ENCODE peak calls at places on chromosomes 6 and 20, in nine cellular contexts. A, E, H, W, D, Q, K, Z and R are unnamed samples.

GRCh38 chr6:14875678-14876063 is 370.2 kb upstream of the JARID2 start:
- DNase-seq in A (no peak), E (no peak), H (no peak), W (no peak), D (no peak), Q (no peak), K (no peak), Z (no peak), R (no peak)

GRCh38 chr6:166760288-166760687 is 133.2 kb upstream of the RPS6KA2 start:
- DNase-seq in A (peak; percentile 47), E (no peak), H (no peak), W (peak; percentile 35), D (no peak), Q (no peak), K (no peak), Z (no peak), R (no peak)

GRCh38 chr6:21596379-21597242 is 3.1 kb downstream of the SOX4 start:
- DNase-seq in A (no peak), E (peak; percentile 60), H (peak; percentile 96), W (no peak), D (peak; percentile 18), Q (peak; percentile 57), K (peak; percentile 52), Z (peak; percentile 82), R (peak; percentile 63)

GRCh38 chr6:6943411-6943810 is 164.3 kb upstream of the RREB1 start:
- DNase-seq in A (no peak), E (no peak), H (no peak), W (no peak), D (no peak), Q (no peak), K (no peak), Z (no peak), R (no peak)

GRCh38 chr6:158448856-158449255 is 111.0 kb upstream of the TMEM181 start:
- DNase-seq in A (no peak), E (no peak), H (no peak), W (no peak), D (no peak), Q (no peak), K (no peak), Z (no peak), R (no peak)

GRCh38 chr20:45987108-45987780 is 15.2 kb upstream of the ZNF335 start:
- DNase-seq in A (peak; percentile 68), E (peak; percentile 92), H (peak; percentile 81), W (peak; percentile 67), D (no peak), Q (peak; percentile 83), K (peak; percentile 80), Z (peak; percentile 50), R (peak; percentile 92)

GRCh38 chr6:111427341-111428116 is 55.5 kb downstream of the REV3L start:
- DNase-seq in A (no peak), E (no peak), H (no peak), W (no peak), D (peak; percentile 82), Q (no peak), K (no peak), Z (peak; percentile 64), R (no peak)

GRCh38 chr6:135183532-135184440 is 2.7 kb downstream of the MYB start:
- DNase-seq in A (peak; percentile 66), E (peak; percentile 85), H (peak; percentile 85), W (peak; percentile 65), D (no peak), Q (peak; percentile 68), K (no peak), Z (no peak), R (peak; percentile 63)

GRCh38 chr6:100663219-100663863 is 198.6 kb upstream of the SIM1 start:
- DNase-seq in A (no peak), E (no peak), H (no peak), W (no peak), D (peak; percentile 73), Q (peak; percentile 8), K (no peak), Z (peak; percentile 31), R (no peak)

GRCh38 chr6:110415297-110415916 is at the start of gene DDO:
- DNase-seq in A (no peak), E (no peak), H (no peak), W (no peak), D (no peak), Q (no peak), K (peak; percentile 78), Z (peak; percentile 20), R (no peak)

GRCh38 chr6:51021171-51021570 is 202.5 kb downstream of the TFAP2B start:
- DNase-seq in A (no peak), E (no peak), H (no peak), W (no peak), D (no peak), Q (no peak), K (no peak), Z (no peak), R (no peak)

GRCh38 chr6:118864330-118865166 is 29.4 kb upstream of the ASF1A start:
- DNase-seq in A (no peak), E (no peak), H (no peak), W (no peak), D (no peak), Q (no peak), K (no peak), Z (no peak), R (no peak)

GRCh38 chr20:58407966-58408557 is 19.0 kb downstream of the VAPB start:
- DNase-seq in A (no peak), E (no peak), H (peak; percentile 7), W (no peak), D (no peak), Q (no peak), K (no peak), Z (no peak), R (no peak)

GRCh38 chr6:122610690-122611455 is 668 bp downstream of the PKIB start:
- DNase-seq in A (no peak), E (peak; percentile 48), H (peak; percentile 82), W (no peak), D (no peak), Q (peak; percentile 53), K (peak; percentile 45), Z (no peak), R (peak; percentile 37)

GRCh38 chr6:149012040-149012545 is 265.3 kb downstream of the UST start:
- DNase-seq in A (no peak), E (no peak), H (no peak), W (no peak), D (peak; percentile 98), Q (peak; percentile 82), K (no peak), Z (peak; percentile 87), R (no peak)